ENCODE peak calls at places on chromosomes 3 and 15, in ten cellular contexts. M, T, P, A, B, U, K, I, O and G are unnamed samples.

GRCh38 chr3:9676780-9677179 is 26.9 kb upstream of the CPNE9 start:
- DNase-seq in M (peak; percentile 69), T (no peak), P (no peak), A (no peak), B (no peak), U (no peak), K (no peak), I (no peak), O (no peak), G (no peak)

GRCh38 chr3:134093906-134094305 is 64.2 kb upstream of the SLCO2A1 start:
- DNase-seq in M (no peak), T (no peak), P (no peak), A (no peak), B (no peak), U (no peak), K (no peak), I (no peak), O (no peak), G (no peak)

GRCh38 chr3:47019201-47019600 is 39.7 kb downstream of the NBEAL2 start:
- DNase-seq in M (peak; percentile 26), T (no peak), P (no peak), A (no peak), B (no peak), U (no peak), K (peak; percentile 42), I (no peak), O (no peak), G (no peak)

GRCh38 chr3:48747015-48747615 is 30.1 kb upstream of the IP6K2 start:
- DNase-seq in M (no peak), T (no peak), P (no peak), A (no peak), B (no peak), U (no peak), K (no peak), I (no peak), O (no peak), G (no peak)

GRCh38 chr15:89556413-89557262 is 18.6 kb upstream of the TICRR start:
- DNase-seq in M (peak; percentile 91), T (peak; percentile 14), P (peak; percentile 41), A (no peak), B (no peak), U (peak; percentile 64), K (peak; percentile 45), I (peak; percentile 77), O (peak; percentile 73), G (no peak)

GRCh38 chr15:69664572-69665326 is 212.1 kb downstream of the RPLP1 start:
- DNase-seq in M (no peak), T (no peak), P (no peak), A (no peak), B (no peak), U (peak; percentile 47), K (no peak), I (no peak), O (no peak), G (no peak)

GRCh38 chr3:44506961-44507360 is 29.5 kb upstream of the ZNF445 start:
- DNase-seq in M (no peak), T (no peak), P (no peak), A (no peak), B (no peak), U (no peak), K (no peak), I (no peak), O (no peak), G (no peak)

GRCh38 chr15:93523490-93523889 is 434.5 kb upstream of the RGMA start:
- DNase-seq in M (no peak), T (no peak), P (no peak), A (no peak), B (no peak), U (no peak), K (no peak), I (no peak), O (no peak), G (no peak)

GRCh38 chr3:127711021-127711420 is 38.3 kb downstream of the ABTB1 start:
- DNase-seq in M (no peak), T (no peak), P (no peak), A (no peak), B (no peak), U (no peak), K (no peak), I (no peak), O (no peak), G (no peak)

GRCh38 chr3:196636369-196637349 is 2.8 kb upstream of the NRROS start:
- DNase-seq in M (no peak), T (no peak), P (no peak), A (no peak), B (no peak), U (no peak), K (no peak), I (no peak), O (no peak), G (no peak)

GRCh38 chr3:122416966-122417365 is 1.1 kb upstream of the WDR5B start:
- DNase-seq in M (no peak), T (no peak), P (no peak), A (no peak), B (no peak), U (no peak), K (peak; percentile 45), I (no peak), O (no peak), G (no peak)

GRCh38 chr3:129343643-129344360 is 65.1 kb downstream of the HMCES start:
- DNase-seq in M (no peak), T (no peak), P (peak; percentile 19), A (no peak), B (no peak), U (no peak), K (peak; percentile 14), I (no peak), O (no peak), G (no peak)

GRCh38 chr15:25727116-25727515 is 136.0 kb downstream of the ATP10A start:
- DNase-seq in M (no peak), T (no peak), P (no peak), A (peak; percentile 44), B (no peak), U (peak; percentile 31), K (no peak), I (no peak), O (no peak), G (no peak)

GRCh38 chr3:88936837-88937236 is 170.6 kb upstream of the EPHA3 start:
- DNase-seq in M (no peak), T (no peak), P (no peak), A (no peak), B (no peak), U (no peak), K (no peak), I (no peak), O (no peak), G (no peak)

GRCh38 chr3:155745795-155746550 is 1.1 kb upstream of the PLCH1 start:
- DNase-seq in M (peak; percentile 74), T (no peak), P (no peak), A (no peak), B (no peak), U (no peak), K (peak; percentile 83), I (no peak), O (no peak), G (no peak)

GRCh38 chr3:66666362-66666761 is 165.5 kb upstream of the LRIG1 start:
- DNase-seq in M (no peak), T (no peak), P (no peak), A (no peak), B (no peak), U (no peak), K (no peak), I (no peak), O (no peak), G (no peak)

GRCh38 chr3:148861277-148861869 is 3.7 kb upstream of the CPA3 start:
- DNase-seq in M (peak; percentile 72), T (no peak), P (peak; percentile 11), A (no peak), B (no peak), U (no peak), K (no peak), I (no peak), O (no peak), G (no peak)

GRCh38 chr3:194711913-194712312 is 26.2 kb downstream of the FAM43A start:
- DNase-seq in M (peak; percentile 96), T (no peak), P (no peak), A (no peak), B (no peak), U (peak; percentile 91), K (peak; percentile 57), I (peak; percentile 99), O (peak; percentile 24), G (no peak)

GRCh38 chr3:13107661-13108060 is 34.4 kb upstream of the IQSEC1 start:
- DNase-seq in M (no peak), T (no peak), P (no peak), A (peak; percentile 45), B (no peak), U (no peak), K (no peak), I (no peak), O (no peak), G (no peak)
- H3K27ac ChIP-seq in M (peak overlapping the region; percentile 99), T (no peak overlapping the region), P (no peak overlapping the region), A (no peak overlapping the region), B (no peak overlapping the region), U (no peak overlapping the region), K (no peak overlapping the region), I (peak overlapping the region; percentile 76), O (no peak overlapping the region), G (no peak overlapping the region)

GRCh38 chr15:73605759-73606423 is 27.3 kb downstream of the NPTN start:
- DNase-seq in M (no peak), T (no peak), P (no peak), A (no peak), B (no peak), U (no peak), K (peak; percentile 14), I (no peak), O (no peak), G (no peak)
- H3K27ac ChIP-seq in M (no peak overlapping the region), T (no peak overlapping the region), P (no peak overlapping the region), A (no peak overlapping the region), B (peak overlapping the region; percentile 5), U (no peak overlapping the region), K (no peak overlapping the region), I (peak overlapping the region; percentile 2), O (no peak overlapping the region), G (no peak overlapping the region)

GRCh38 chr3:50230833-50231125 is 5.2 kb upstream of the GNAI2 start:
- DNase-seq in M (no peak), T (no peak), P (no peak), A (no peak), B (no peak), U (no peak), K (no peak), I (no peak), O (no peak), G (no peak)
- H3K27ac ChIP-seq in M (no peak overlapping the region), T (no peak overlapping the region), P (no peak overlapping the region), A (no peak overlapping the region), B (peak overlapping the region; percentile 27), U (no peak overlapping the region), K (no peak overlapping the region), I (no peak overlapping the region), O (peak overlapping the region; percentile 55), G (no peak overlapping the region)

DNA sequence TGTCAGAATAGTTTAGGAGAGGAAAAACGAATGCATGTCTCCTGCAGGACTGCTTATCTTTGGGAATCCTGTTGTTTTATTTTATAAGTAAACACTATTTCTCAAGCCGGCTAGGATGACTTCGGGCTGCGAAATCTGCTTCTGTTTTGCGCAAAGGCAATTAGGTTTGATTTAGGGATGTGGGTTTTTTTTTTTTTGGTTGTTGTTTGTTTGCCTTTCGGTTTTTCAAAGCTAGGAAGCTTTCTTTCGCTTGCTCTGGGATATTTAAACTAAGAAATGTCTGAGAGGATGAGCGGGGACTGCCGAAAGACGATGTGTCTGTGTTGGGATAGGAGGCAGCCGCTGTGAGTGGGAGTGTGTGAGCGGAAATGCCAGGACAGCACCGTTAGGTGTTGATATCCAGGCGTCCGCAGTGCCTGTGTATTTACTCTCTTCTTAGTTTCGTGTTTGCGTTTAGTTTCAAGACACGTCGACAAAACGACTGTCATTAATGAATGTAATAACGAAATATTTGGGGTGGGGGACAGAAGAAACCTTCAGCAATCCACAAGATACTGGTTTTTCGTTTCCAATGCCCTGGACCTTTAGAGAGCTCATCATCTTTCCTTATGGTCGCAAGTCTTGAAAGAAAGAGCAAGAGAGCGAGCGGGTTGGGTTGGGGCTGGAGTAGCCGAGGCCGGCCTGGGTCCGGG is 620 bp downstream of the ISL2 start:
- DNase-seq in M (peak; percentile 53), T (no peak), P (no peak), A (no peak), B (no peak), U (no peak), K (no peak), I (no peak), O (no peak), G (no peak)
- H3K27ac ChIP-seq in M (peak overlapping the region; percentile 27), T (peak overlapping the region; percentile 8), P (no peak overlapping the region), A (no peak overlapping the region), B (no peak overlapping the region), U (no peak overlapping the region), K (no peak overlapping the region), I (no peak overlapping the region), O (no peak overlapping the region), G (no peak overlapping the region)